ENCODE peak calls at places on chromosomes 7 and 10, in nine cellular contexts. One of them, this sample, is unnamed.

GRCh38 chr7:29332875-29333482 is 138.4 kb downstream of the CHN2 start:
- DNase-seq in ovary: no peak
- DNase-seq in NB4: no peak
- DNase-seq in heart left ventricle: no peak
- DNase-seq in IMR-90: no peak
- DNase-seq in A549: no peak
- DNase-seq in sigmoid colon: no peak
- DNase-seq in stomach: no peak
- DNase-seq in HCT116: no peak
- DNase-seq in this sample: no peak

GRCh38 chr7:123798527-123799188 is 46.3 kb upstream of the HYAL4 start:
- DNase-seq in IMR-90: no peak
- DNase-seq in heart left ventricle: no peak
- DNase-seq in NB4: no peak
- DNase-seq in ovary: no peak
- DNase-seq in HCT116: peak; percentile 6
- DNase-seq in stomach: no peak
- DNase-seq in sigmoid colon: no peak
- DNase-seq in A549: no peak
- DNase-seq in this sample: no peak

GRCh38 chr10:114940735-114941134 is 2.7 kb downstream of the TRUB1 start:
- DNase-seq in sigmoid colon: no peak
- DNase-seq in IMR-90: peak; percentile 60
- DNase-seq in A549: no peak
- DNase-seq in stomach: no peak
- DNase-seq in heart left ventricle: no peak
- DNase-seq in HCT116: no peak
- DNase-seq in NB4: no peak
- DNase-seq in ovary: no peak
- DNase-seq in this sample: no peak

GRCh38 chr10:91799580-91799975 is 1.4 kb downstream of the TNKS2 start:
- DNase-seq in A549: no peak
- DNase-seq in HCT116: no peak
- DNase-seq in heart left ventricle: no peak
- DNase-seq in sigmoid colon: no peak
- DNase-seq in ovary: no peak
- DNase-seq in stomach: no peak
- DNase-seq in NB4: no peak
- DNase-seq in IMR-90: peak; percentile 43
- DNase-seq in this sample: peak; percentile 28

GRCh38 chr10:43754569-43755260 is 106.0 kb upstream of the ZNF32 start:
- DNase-seq in heart left ventricle: no peak
- DNase-seq in HCT116: no peak
- DNase-seq in A549: no peak
- DNase-seq in IMR-90: no peak
- DNase-seq in ovary: no peak
- DNase-seq in sigmoid colon: no peak
- DNase-seq in stomach: no peak
- DNase-seq in NB4: no peak
- DNase-seq in this sample: no peak

GRCh38 chr10:115975506-115975905 is 297.5 kb downstream of the GFRA1 start:
- DNase-seq in heart left ventricle: no peak
- DNase-seq in sigmoid colon: peak; percentile 15
- DNase-seq in A549: no peak
- DNase-seq in NB4: no peak
- DNase-seq in HCT116: no peak
- DNase-seq in ovary: no peak
- DNase-seq in IMR-90: no peak
- DNase-seq in stomach: no peak
- DNase-seq in this sample: no peak

GRCh38 chr7:114842551-114843065 is 79.3 kb upstream of the MDFIC start:
- DNase-seq in ovary: no peak
- DNase-seq in stomach: no peak
- DNase-seq in IMR-90: no peak
- DNase-seq in HCT116: no peak
- DNase-seq in heart left ventricle: no peak
- DNase-seq in A549: no peak
- DNase-seq in NB4: no peak
- DNase-seq in sigmoid colon: no peak
- DNase-seq in this sample: no peak

GRCh38 chr10:84478155-84478554 is 149.8 kb downstream of the CCSER2 start:
- DNase-seq in HCT116: no peak
- DNase-seq in sigmoid colon: no peak
- DNase-seq in heart left ventricle: no peak
- DNase-seq in stomach: no peak
- DNase-seq in NB4: no peak
- DNase-seq in ovary: no peak
- DNase-seq in A549: no peak
- DNase-seq in IMR-90: peak; percentile 33
- DNase-seq in this sample: no peak

GRCh38 chr10:93219347-93219746 is 145.7 kb downstream of the CYP26A1 start:
- DNase-seq in IMR-90: peak; percentile 28
- DNase-seq in A549: no peak
- DNase-seq in NB4: no peak
- DNase-seq in ovary: no peak
- DNase-seq in sigmoid colon: no peak
- DNase-seq in stomach: no peak
- DNase-seq in HCT116: no peak
- DNase-seq in heart left ventricle: no peak
- DNase-seq in this sample: no peak

GRCh38 chr10:93461807-93462178 is 20.3 kb downstream of the MYOF start:
- DNase-seq in stomach: peak; percentile 48
- DNase-seq in NB4: peak; percentile 63
- DNase-seq in ovary: no peak
- DNase-seq in heart left ventricle: no peak
- DNase-seq in IMR-90: peak; percentile 51
- DNase-seq in A549: peak; percentile 68
- DNase-seq in sigmoid colon: peak; percentile 59
- DNase-seq in HCT116: peak; percentile 65
- DNase-seq in this sample: no peak

GRCh38 chr10:30432631-30433285 is 1.2 kb upstream of the MAP3K8 start:
- DNase-seq in HCT116: peak; percentile 74
- DNase-seq in A549: peak; percentile 77
- DNase-seq in sigmoid colon: peak; percentile 70
- DNase-seq in stomach: no peak
- DNase-seq in NB4: no peak
- DNase-seq in IMR-90: no peak
- DNase-seq in heart left ventricle: peak; percentile 48
- DNase-seq in ovary: peak; percentile 51
- DNase-seq in this sample: no peak

GRCh38 chr7:20647908-20648776 is 32.7 kb downstream of the ABCB5 start:
- DNase-seq in A549: peak; percentile 51
- DNase-seq in HCT116: peak; percentile 55
- DNase-seq in stomach: no peak
- DNase-seq in heart left ventricle: no peak
- DNase-seq in ovary: no peak
- DNase-seq in NB4: peak; percentile 52
- DNase-seq in IMR-90: no peak
- DNase-seq in sigmoid colon: no peak
- DNase-seq in this sample: peak; percentile 13

GRCh38 chr10:79068203-79068561 is 584 bp upstream of the ZMIZ1 start:
- DNase-seq in ovary: peak; percentile 69
- DNase-seq in A549: no peak
- DNase-seq in HCT116: no peak
- DNase-seq in NB4: peak; percentile 55
- DNase-seq in heart left ventricle: peak; percentile 46
- DNase-seq in sigmoid colon: no peak
- DNase-seq in stomach: no peak
- DNase-seq in IMR-90: no peak
- DNase-seq in this sample: peak; percentile 32

DNA sequence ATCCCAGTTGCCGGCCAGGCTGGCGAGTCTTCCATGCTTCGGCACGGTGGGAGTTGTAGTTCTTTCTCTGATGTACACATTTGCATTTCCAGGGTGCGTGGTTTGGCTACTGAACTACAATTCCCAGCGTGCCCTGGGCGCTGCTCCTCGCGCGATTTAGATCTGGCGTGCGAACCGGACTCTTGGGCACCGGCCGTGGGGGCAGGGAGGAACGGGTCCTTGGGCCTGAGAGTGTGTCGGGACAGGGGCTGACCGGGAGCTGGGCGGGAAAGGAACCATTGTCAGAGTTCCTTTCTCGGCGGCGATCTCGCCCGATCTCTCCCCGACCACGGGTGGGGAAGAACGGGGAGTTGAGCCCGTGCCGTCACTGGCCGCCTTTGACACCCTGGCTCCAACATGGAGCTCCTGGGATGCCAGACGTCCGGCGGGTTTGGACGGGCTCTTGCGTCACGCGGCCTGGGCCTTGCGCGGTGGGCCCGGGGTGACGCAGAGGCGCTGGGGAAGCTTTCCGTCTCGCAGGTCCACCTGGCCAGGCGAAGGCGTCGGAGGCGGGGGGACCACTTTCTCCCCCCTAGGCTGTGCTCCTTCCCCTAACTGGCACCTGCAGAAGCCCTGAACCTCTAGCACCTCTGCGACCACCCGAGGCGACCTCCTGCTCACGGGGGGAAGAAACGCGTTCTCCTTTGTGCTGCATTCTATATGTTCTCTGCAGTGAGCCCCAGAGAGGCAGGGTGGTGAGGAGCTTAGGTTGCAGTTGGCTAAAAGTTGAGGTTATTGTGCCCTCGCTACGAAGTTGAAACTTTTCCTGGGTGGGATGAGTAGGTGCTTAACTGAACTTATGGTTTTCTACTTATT is 774 bp downstream of the IFRD1 start:
- DNase-seq in IMR-90: peak; percentile 97
- DNase-seq in NB4: peak; percentile 98
- DNase-seq in heart left ventricle: peak; percentile 95
- DNase-seq in HCT116: peak; percentile 90
- DNase-seq in A549: peak; percentile 96
- DNase-seq in ovary: peak; percentile 95
- DNase-seq in stomach: peak; percentile 93
- DNase-seq in sigmoid colon: peak; percentile 98
- DNase-seq in this sample: peak; percentile 63
- TF ChIP-seq POLR2A in IMR-90: no peak
- TF ChIP-seq POLR2A in NB4: peak; percentile 24
- TF ChIP-seq POLR2A in heart left ventricle: no peak
- TF ChIP-seq POLR2A in HCT116: no peak
- TF ChIP-seq POLR2A in A549: no peak
- TF ChIP-seq POLR2A in ovary: peak; percentile 68
- TF ChIP-seq POLR2A in stomach: no peak
- TF ChIP-seq POLR2A in sigmoid colon: no peak
- TF ChIP-seq POLR2A in this sample: peak; percentile 60

DNA sequence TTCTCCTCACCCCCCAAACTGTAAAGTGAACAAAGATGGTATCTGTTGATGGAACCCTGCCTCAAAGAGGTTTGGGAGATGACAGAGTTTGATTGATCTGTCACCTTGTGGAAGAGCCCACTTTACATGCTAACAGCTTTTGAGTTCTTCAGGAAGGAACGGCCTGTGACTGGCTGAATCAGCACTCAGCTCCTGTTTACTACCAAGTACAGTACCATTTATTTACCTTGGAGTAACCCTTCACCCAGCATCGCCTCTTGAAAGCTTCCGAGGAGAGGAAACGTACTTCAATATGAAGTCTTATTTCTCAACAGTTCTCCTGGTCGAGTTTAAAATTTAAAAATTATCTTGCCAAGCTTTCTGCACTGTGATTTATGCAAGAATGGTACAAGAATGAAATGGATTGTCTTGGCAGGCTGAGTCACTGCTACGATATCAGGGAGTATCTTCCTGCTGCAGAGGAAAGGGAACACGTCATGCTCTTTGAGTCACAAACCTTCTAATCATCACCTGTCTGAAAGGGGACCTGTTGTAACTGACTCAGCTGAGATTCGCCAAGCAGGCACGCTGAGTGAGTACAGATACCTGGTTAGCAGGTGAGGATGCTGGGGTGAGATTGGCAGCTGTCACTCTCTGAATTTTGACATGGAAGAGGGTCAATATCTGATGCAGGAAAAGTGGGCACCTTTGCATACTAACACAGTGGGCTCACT is 30.1 kb downstream of the KLF6 start:
- DNase-seq in A549: peak; percentile 84
- DNase-seq in HCT116: peak; percentile 91
- DNase-seq in heart left ventricle: no peak
- DNase-seq in NB4: no peak
- DNase-seq in ovary: no peak
- DNase-seq in stomach: no peak
- DNase-seq in IMR-90: peak; percentile 96
- DNase-seq in sigmoid colon: no peak
- DNase-seq in this sample: peak; percentile 31
- TF ChIP-seq POLR2A in A549: no peak
- TF ChIP-seq POLR2A in HCT116: no peak
- TF ChIP-seq POLR2A in heart left ventricle: no peak
- TF ChIP-seq POLR2A in NB4: no peak
- TF ChIP-seq POLR2A in ovary: no peak
- TF ChIP-seq POLR2A in stomach: no peak
- TF ChIP-seq POLR2A in IMR-90: no peak
- TF ChIP-seq POLR2A in sigmoid colon: no peak
- TF ChIP-seq POLR2A in this sample: no peak

GRCh38 chr10:110842305-110842952 is 29.3 kb upstream of the PDCD4 start:
- DNase-seq in HCT116: no peak
- DNase-seq in sigmoid colon: peak; percentile 43
- DNase-seq in heart left ventricle: no peak
- DNase-seq in A549: no peak
- DNase-seq in NB4: no peak
- DNase-seq in IMR-90: no peak
- DNase-seq in stomach: no peak
- DNase-seq in ovary: no peak
- DNase-seq in this sample: no peak
- TF ChIP-seq POLR2A in HCT116: no peak
- TF ChIP-seq POLR2A in sigmoid colon: no peak
- TF ChIP-seq POLR2A in heart left ventricle: no peak
- TF ChIP-seq POLR2A in A549: no peak
- TF ChIP-seq POLR2A in NB4: no peak
- TF ChIP-seq POLR2A in IMR-90: no peak
- TF ChIP-seq POLR2A in stomach: no peak
- TF ChIP-seq POLR2A in ovary: no peak
- TF ChIP-seq POLR2A in this sample: no peak

GRCh38 chr10:6091630-6092029 is 2.8 kb downstream of the RBM17 start:
- DNase-seq in ovary: no peak
- DNase-seq in NB4: peak; percentile 15
- DNase-seq in HCT116: no peak
- DNase-seq in stomach: no peak
- DNase-seq in heart left ventricle: peak; percentile 36
- DNase-seq in IMR-90: no peak
- DNase-seq in sigmoid colon: no peak
- DNase-seq in A549: no peak
- DNase-seq in this sample: no peak

GRCh38 chr10:6089334-6090219 is 743 bp downstream of the RBM17 start:
- DNase-seq in sigmoid colon: no peak
- DNase-seq in heart left ventricle: peak; percentile 29
- DNase-seq in IMR-90: no peak
- DNase-seq in ovary: no peak
- DNase-seq in HCT116: no peak
- DNase-seq in A549: no peak
- DNase-seq in stomach: no peak
- DNase-seq in NB4: peak; percentile 43
- DNase-seq in this sample: peak; percentile 5

GRCh38 chr10:6092731-6093130 is 3.9 kb downstream of the RBM17 start:
- DNase-seq in IMR-90: no peak
- DNase-seq in ovary: no peak
- DNase-seq in sigmoid colon: no peak
- DNase-seq in NB4: no peak
- DNase-seq in stomach: no peak
- DNase-seq in heart left ventricle: no peak
- DNase-seq in A549: no peak
- DNase-seq in HCT116: no peak
- DNase-seq in this sample: no peak

GRCh38 chr10:6086375-6087233 is 2.2 kb upstream of the RBM17 start:
- DNase-seq in IMR-90: peak; percentile 85
- DNase-seq in heart left ventricle: peak; percentile 87
- DNase-seq in HCT116: peak; percentile 76
- DNase-seq in ovary: peak; percentile 88
- DNase-seq in NB4: peak; percentile 85
- DNase-seq in sigmoid colon: peak; percentile 93
- DNase-seq in stomach: peak; percentile 88
- DNase-seq in A549: peak; percentile 93
- DNase-seq in this sample: peak; percentile 55

GRCh38 chr10:6088721-6089333 is at the start of gene RBM17:
- DNase-seq in HCT116: peak; percentile 94
- DNase-seq in heart left ventricle: peak; percentile 95
- DNase-seq in A549: peak; percentile 97
- DNase-seq in stomach: peak; percentile 98
- DNase-seq in sigmoid colon: peak; percentile 99
- DNase-seq in IMR-90: peak; percentile 97
- DNase-seq in NB4: peak; percentile 94
- DNase-seq in ovary: peak; percentile 97
- DNase-seq in this sample: peak; percentile 70
- TF ChIP-seq POLR2A in HCT116: peak; percentile 68
- TF ChIP-seq POLR2A in heart left ventricle: peak; percentile 73
- TF ChIP-seq POLR2A in A549: peak; percentile 59
- TF ChIP-seq POLR2A in stomach: no peak
- TF ChIP-seq POLR2A in sigmoid colon: no peak
- TF ChIP-seq POLR2A in IMR-90: peak; percentile 50
- TF ChIP-seq POLR2A in NB4: peak; percentile 66
- TF ChIP-seq POLR2A in ovary: peak; percentile 52
- TF ChIP-seq POLR2A in this sample: peak; percentile 66

This sample was measured in H54.